ENCODE peak calls at places on chromosomes 13 and 19, in five cellular contexts. R, X, K, H and I are unnamed samples.

GRCh38 chr19:17202249-17202648 is 12.9 kb upstream of the USE1 start:
- DNase-seq in R (peak; percentile 52), X (peak; percentile 67), K (no peak), H (no peak), I (peak; percentile 75)

GRCh38 chr19:6417713-6418561 is 6.7 kb downstream of the KHSRP start:
- DNase-seq in R (peak; percentile 48), X (peak; percentile 79), K (peak; percentile 78), H (peak; percentile 24), I (peak; percentile 90)

GRCh38 chr13:79883216-79883615 is 402.3 kb downstream of the NDFIP2 start:
- DNase-seq in R (no peak), X (no peak), K (no peak), H (no peak), I (no peak)

GRCh38 chr19:58351996-58352755 is 1.1 kb downstream of the A1BG start:
- DNase-seq in R (no peak), X (no peak), K (no peak), H (no peak), I (peak; percentile 25)

GRCh38 chr13:48038763-48039162 is 1.2 kb downstream of the NUDT15 start:
- DNase-seq in R (peak; percentile 18), X (peak; percentile 81), K (no peak), H (no peak), I (peak; percentile 48)

GRCh38 chr13:24112791-24113190 is 47.7 kb upstream of the SPATA13 start:
- DNase-seq in R (no peak), X (no peak), K (no peak), H (no peak), I (no peak)

GRCh38 chr13:45198924-45199323 is 1.9 kb downstream of the KCTD4 start:
- DNase-seq in R (no peak), X (no peak), K (no peak), H (no peak), I (no peak)

GRCh38 chr13:110367620-110368019 is 60.5 kb downstream of the COL4A2 start:
- DNase-seq in R (no peak), X (no peak), K (no peak), H (no peak), I (no peak)

GRCh38 chr19:57560049-57560491 is 407 bp upstream of the ZNF550 start:
- DNase-seq in R (no peak), X (no peak), K (peak; percentile 48), H (peak; percentile 58), I (peak; percentile 36)

GRCh38 chr19:46390121-46390858 is 23.1 kb downstream of the CCDC8 start:
- DNase-seq in R (no peak), X (peak; percentile 47), K (no peak), H (no peak), I (peak; percentile 86)

GRCh38 chr13:102856603-102857002 is 10.8 kb downstream of the ERCC5 start:
- DNase-seq in R (no peak), X (no peak), K (peak; percentile 53), H (no peak), I (no peak)

GRCh38 chr13:77952737-77953136 is 34.1 kb upstream of the EDNRB start:
- DNase-seq in R (no peak), X (no peak), K (no peak), H (no peak), I (no peak)

GRCh38 chr13:83450586-83450985 is 431.7 kb downstream of the SLITRK1 start:
- DNase-seq in R (peak; percentile 8), X (no peak), K (no peak), H (peak; percentile 25), I (no peak)

GRCh38 chr19:17098326-17098725 is 22.7 kb downstream of the MYO9B start:
- DNase-seq in R (no peak), X (no peak), K (no peak), H (no peak), I (no peak)

DNA sequence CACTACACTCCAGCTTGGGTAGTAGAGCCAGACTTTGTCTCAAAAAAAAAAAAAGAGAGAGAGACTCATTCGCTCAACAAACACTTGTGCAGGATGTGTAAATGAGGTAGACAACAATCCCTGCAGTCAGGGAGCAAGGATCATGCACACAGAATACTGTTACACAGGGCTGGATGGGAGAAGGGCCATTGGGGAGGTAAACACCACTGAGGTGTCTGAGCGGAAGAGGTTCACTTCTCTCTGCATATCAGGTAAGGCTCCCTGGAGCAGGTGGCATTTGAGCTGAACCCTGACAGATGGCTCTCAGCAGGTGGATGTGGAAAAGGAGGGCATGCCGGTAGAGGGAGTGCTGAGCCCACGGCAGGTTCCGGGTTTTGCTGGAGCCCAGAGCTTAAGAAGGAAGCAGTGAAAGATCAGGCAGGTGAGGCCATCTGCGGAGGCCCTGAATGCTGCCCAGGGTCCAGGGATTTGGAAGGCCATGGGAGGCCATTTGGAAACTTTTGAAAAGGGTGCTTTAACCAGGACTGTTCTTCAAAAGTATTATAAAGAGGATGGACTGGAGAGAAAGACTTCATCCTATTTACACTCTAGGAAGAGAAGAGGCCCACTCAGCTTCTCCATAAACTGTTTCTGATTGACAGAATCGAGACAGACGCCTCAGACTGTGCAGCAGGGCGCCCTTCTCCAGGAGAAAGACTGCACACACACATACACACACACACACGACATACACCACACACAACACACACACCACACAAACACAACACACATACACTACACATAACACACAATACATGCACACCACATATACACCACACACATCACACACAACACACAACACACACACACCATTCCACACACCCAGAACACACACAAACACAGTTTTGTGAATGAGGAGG is 199.4 kb downstream of the USP12 start:
- DNase-seq in R (peak; percentile 81), X (peak; percentile 90), K (no peak), H (no peak), I (peak; percentile 76)
- H3K4me3 ChIP-seq in R (no peak overlapping the region), X (no peak overlapping the region), K (no peak overlapping the region), H (no peak overlapping the region), I (no peak overlapping the region)

DNA sequence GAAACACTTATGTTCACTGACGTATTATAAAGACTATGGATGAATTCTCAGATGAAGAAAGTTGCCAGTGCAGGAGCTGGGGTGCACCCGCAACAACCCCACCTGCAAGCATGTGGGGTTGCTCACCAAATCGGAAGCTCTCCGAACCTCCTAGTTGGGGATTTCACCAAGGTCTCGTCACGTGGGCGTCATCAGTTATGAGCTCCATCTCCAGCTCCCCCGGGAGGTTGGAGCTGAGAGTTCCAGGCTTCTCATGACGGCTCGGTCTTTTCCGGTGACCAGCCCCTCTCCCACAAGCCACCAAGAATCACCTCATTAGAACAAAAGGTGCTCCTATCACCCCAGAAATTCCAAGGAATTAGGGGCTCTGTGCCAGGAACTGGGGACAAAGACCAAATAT is 46.1 kb upstream of the TUBGCP3 start:
- DNase-seq in R (no peak), X (peak; percentile 35), K (no peak), H (no peak), I (no peak)
- H3K27me3 ChIP-seq in R (no peaks in the 10 kb centered on the region), X (peaks cover 12% of the 10 kb centered on the region), K (peaks cover 13% of the 10 kb centered on the region), H (peaks cover 63% of the 10 kb centered on the region), I (no peaks in the 10 kb centered on the region)

GRCh38 chr19:38515906-38516305 is 82.4 kb downstream of the RYR1 start:
- DNase-seq in R (no peak), X (no peak), K (no peak), H (no peak), I (no peak)

GRCh38 chr19:38511074-38511708 is 77.7 kb downstream of the RYR1 start:
- DNase-seq in R (no peak), X (no peak), K (no peak), H (no peak), I (no peak)

GRCh38 chr19:38512277-38512676 is 78.8 kb downstream of the RYR1 start:
- DNase-seq in R (no peak), X (no peak), K (no peak), H (no peak), I (no peak)

GRCh38 chr19:38514812-38515633 is 81.5 kb downstream of the RYR1 start:
- DNase-seq in R (peak; percentile 82), X (peak; percentile 94), K (peak; percentile 49), H (peak; percentile 67), I (peak; percentile 97)

DNA sequence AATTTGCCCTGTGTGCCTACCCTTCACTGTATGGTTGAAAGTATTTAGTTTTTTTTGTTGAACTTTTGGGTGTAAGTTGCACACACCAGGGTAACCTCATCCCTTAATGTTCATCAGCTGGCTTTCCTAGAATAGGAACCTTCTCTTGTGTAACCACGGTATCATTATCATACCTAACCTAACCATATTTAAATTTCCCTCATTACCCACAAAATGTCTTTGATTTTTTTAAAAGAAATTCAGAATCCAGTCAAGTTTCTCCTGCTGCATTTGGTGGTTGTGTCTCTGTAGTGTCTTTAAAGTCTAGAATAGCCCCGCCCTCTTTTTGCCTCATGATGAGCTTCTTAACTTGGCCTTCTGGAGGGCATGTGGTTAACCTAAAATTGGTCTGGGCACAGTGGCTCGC is 80.3 kb downstream of the RYR1 start:
- DNase-seq in R (no peak), X (no peak), K (no peak), H (no peak), I (no peak)
- H3K4me3 ChIP-seq in R (no peak overlapping the region), X (no peak overlapping the region), K (no peak overlapping the region), H (no peak overlapping the region), I (no peak overlapping the region)

GRCh38 chr19:10037367-10037766 is 24.1 kb downstream of the RDH8 start:
- DNase-seq in R (no peak), X (no peak), K (no peak), H (no peak), I (no peak)
- H3K27me3 ChIP-seq in R (no peaks in the 10 kb centered on the region), X (no peaks in the 10 kb centered on the region), K (peaks cover under 1% of the 10 kb centered on the region), H (peaks cover 43% of the 10 kb centered on the region), I (peaks cover 3% of the 10 kb centered on the region)

GRCh38 chr13:67225252-67226159 is 4.6 kb downstream of the PCDH9 start:
- DNase-seq in R (no peak), X (no peak), K (no peak), H (no peak), I (no peak)

GRCh38 chr13:67224148-67224846 is 5.8 kb downstream of the PCDH9 start:
- DNase-seq in R (peak; percentile 83), X (peak; percentile 72), K (peak; percentile 62), H (peak; percentile 87), I (peak; percentile 41)

GRCh38 chr13:67223742-67224141 is 6.4 kb downstream of the PCDH9 start:
- DNase-seq in R (no peak), X (no peak), K (no peak), H (peak; percentile 7), I (no peak)

GRCh38 chr13:67221630-67222226 is 8.4 kb downstream of the PCDH9 start:
- DNase-seq in R (no peak), X (no peak), K (no peak), H (no peak), I (no peak)

DNA sequence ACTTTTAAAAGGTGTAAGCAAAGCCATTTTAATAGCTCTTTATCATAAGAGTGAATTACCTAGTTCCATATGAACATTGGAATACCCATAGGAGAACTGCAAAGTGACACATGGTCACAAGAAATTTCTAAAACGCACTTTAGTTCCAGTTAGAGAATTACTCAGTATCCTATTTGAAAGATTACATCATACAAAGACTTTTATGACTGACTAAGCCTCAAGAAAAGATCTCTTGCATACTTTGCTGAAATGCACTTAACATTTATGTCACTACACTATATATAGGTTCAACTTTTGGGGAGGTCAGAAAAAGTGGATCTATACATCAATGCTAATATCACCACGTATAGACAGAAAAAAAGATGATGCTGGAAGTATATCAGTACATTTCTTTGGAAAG is 7.1 kb downstream of the PCDH9 start:
- DNase-seq in R (no peak), X (no peak), K (no peak), H (peak; percentile 53), I (no peak)
- H3K4me3 ChIP-seq in R (no peak overlapping the region), X (no peak overlapping the region), K (no peak overlapping the region), H (peak overlapping the region; percentile 17), I (no peak overlapping the region)